ENCODE peak calls at places on chromosomes 12 and 14, in nine cellular contexts. O, A, H, D, Q, L, S, B and C are unnamed samples.

GRCh38 chr14:35403085-35403396 is 1.5 kb downstream of the NFKBIA start:
- DNase-seq in O (peak; percentile 67), A (no peak), H (no peak), D (no peak), Q (no peak), L (no peak), S (no peak), B (no peak), C (no peak)

GRCh38 chr14:61713724-61714437 is 18.6 kb downstream of the HIF1A start:
- DNase-seq in O (no peak), A (no peak), H (no peak), D (no peak), Q (no peak), L (no peak), S (no peak), B (no peak), C (no peak)

GRCh38 chr12:117003883-117004404 is 93.2 kb downstream of the FBXW8 start:
- DNase-seq in O (no peak), A (no peak), H (no peak), D (no peak), Q (no peak), L (no peak), S (no peak), B (no peak), C (no peak)

GRCh38 chr14:98173291-98173690 is 1098.7 kb downstream of the BCL11B start:
- DNase-seq in O (peak; percentile 40), A (no peak), H (no peak), D (no peak), Q (no peak), L (no peak), S (no peak), B (no peak), C (peak; percentile 82)

GRCh38 chr14:23177181-23177580 is 6.3 kb downstream of the SLC7A8 start:
- DNase-seq in O (no peak), A (no peak), H (no peak), D (no peak), Q (no peak), L (no peak), S (no peak), B (no peak), C (no peak)

GRCh38 chr14:93085916-93086315 is 29.8 kb downstream of the ITPK1 start:
- DNase-seq in O (no peak), A (no peak), H (no peak), D (no peak), Q (no peak), L (no peak), S (no peak), B (no peak), C (no peak)

GRCh38 chr14:68968051-68968450 is 11.1 kb downstream of the ACTN1 start:
- DNase-seq in O (peak; percentile 45), A (no peak), H (no peak), D (peak; percentile 54), Q (no peak), L (no peak), S (no peak), B (no peak), C (no peak)

GRCh38 chr12:108519558-108519957 is 4.5 kb downstream of the FICD start:
- DNase-seq in O (no peak), A (no peak), H (no peak), D (no peak), Q (no peak), L (no peak), S (peak; percentile 60), B (no peak), C (no peak)

GRCh38 chr14:80576401-80576800 is 365.1 kb upstream of the DIO2 start:
- DNase-seq in O (no peak), A (no peak), H (no peak), D (no peak), Q (no peak), L (no peak), S (no peak), B (no peak), C (no peak)

GRCh38 chr12:120749256-120749655 is 23.6 kb downstream of the ACADS start:
- DNase-seq in O (no peak), A (no peak), H (no peak), D (no peak), Q (no peak), L (no peak), S (no peak), B (no peak), C (no peak)

GRCh38 chr14:50806241-50806933 is 24.6 kb downstream of the NIN start:
- DNase-seq in O (no peak), A (no peak), H (no peak), D (no peak), Q (no peak), L (no peak), S (no peak), B (no peak), C (no peak)